ENCODE peak calls at places on chromosomes 13 and 19, in seven cellular contexts. O is osteocyte, R is NCI-H1417, P is NCI-H1092, H is sigmoid colon, X is AG04450, U is HS-5. I is an unnamed sample.

GRCh38 chr13:33728271-33729037 is 89.5 kb upstream of the RFC3 start:
- DNase-seq in U (no peak), X (no peak), O (no peak), R (no peak), P (no peak), H (peak), I (peak)

GRCh38 chr13:94464771-94465170 is 14.7 kb downstream of the DCT start:
- DNase-seq in R (no peak), U (no peak), X (no peak), O (no peak), P (no peak), H (no peak), I (no peak)

GRCh38 chr13:20173121-20173746 is 12.4 kb upstream of the GJA3 start:
- DNase-seq in O (no peak), X (no peak), H (no peak), P (no peak), R (no peak), U (no peak), I (no peak)

GRCh38 chr19:40223135-40223822 is 3.2 kb downstream of the CCNP start:
- DNase-seq in H (no peak), P (no peak), O (peak), U (no peak), R (no peak), X (no peak), I (no peak)

GRCh38 chr13:111049791-111050538 is 65.1 kb upstream of the ARHGEF7 start:
- DNase-seq in O (no peak), H (no peak), X (no peak), R (peak), P (peak), U (no peak), I (peak)

GRCh38 chr13:38804061-38804460 is 117.2 kb downstream of the FREM2 start:
- DNase-seq in U (no peak), P (no peak), O (no peak), X (no peak), H (no peak), R (no peak), I (no peak)

GRCh38 chr19:31112158-31112557 is 237.1 kb downstream of the TSHZ3 start:
- DNase-seq in U (no peak), O (no peak), P (no peak), H (peak), X (no peak), R (no peak), I (no peak)

GRCh38 chr13:93201992-93202558 is 24.5 kb upstream of the GPC6 start:
- DNase-seq in R (no peak), P (no peak), O (no peak), H (no peak), X (no peak), U (no peak), I (no peak)

GRCh38 chr13:48144413-48145035 is 49.6 kb upstream of the MED4 start:
- DNase-seq in X (no peak), U (no peak), P (no peak), H (no peak), O (no peak), R (no peak), I (no peak)

GRCh38 chr13:93535256-93535655 is 308.6 kb downstream of the GPC6 start:
- DNase-seq in P (no peak), X (no peak), U (no peak), H (no peak), O (no peak), R (no peak), I (no peak)

GRCh38 chr19:670609-671075 is 5.5 kb upstream of the FSTL3 start:
- DNase-seq in U (no peak), R (no peak), X (no peak), P (no peak), O (no peak), H (no peak), I (no peak)

GRCh38 chr19:49133621-49134454 is 14.5 kb downstream of the PPFIA3 start:
- DNase-seq in H (peak), O (no peak), P (no peak), X (no peak), U (no peak), R (peak), I (peak)

GRCh38 chr13:22055259-22055658 is 384.4 kb downstream of the FGF9 start:
- DNase-seq in H (no peak), X (no peak), R (no peak), P (no peak), O (no peak), U (no peak), I (peak)

GRCh38 chr13:20492036-20492435 is 33.6 kb downstream of the CRYL1 start:
- DNase-seq in R (no peak), H (no peak), U (no peak), P (no peak), O (no peak), X (no peak), I (no peak)

GRCh38 chr13:52345048-52345447 is 60.9 kb downstream of the THSD1 start:
- DNase-seq in H (no peak), U (no peak), X (no peak), P (no peak), R (no peak), O (no peak), I (no peak)

GRCh38 chr19:47104678-47105077 is 8.9 kb downstream of the ZC3H4 start:
- DNase-seq in H (no peak), X (no peak), O (no peak), P (no peak), U (no peak), R (no peak), I (no peak)

GRCh38 chr19:48512504-48513288 is 1.1 kb upstream of the LMTK3 start:
- DNase-seq in H (no peak), P (no peak), R (no peak), O (no peak), U (no peak), X (no peak), I (no peak)

GRCh38 chr19:47572635-47573034 is 313 bp downstream of the ZNF541 start:
- DNase-seq in U (no peak), P (no peak), H (no peak), O (no peak), X (no peak), R (no peak), I (no peak)

GRCh38 chr19:11659612-11660011 is 62.3 kb downstream of the ZNF627 start:
- DNase-seq in P (no peak), R (no peak), H (no peak), X (no peak), U (no peak), O (no peak), I (peak)

GRCh38 chr19:38674388-38675133 is 27.1 kb downstream of the ACTN4 start:
- DNase-seq in U (no peak), X (no peak), R (no peak), H (no peak), P (no peak), O (no peak), I (no peak)

GRCh38 chr13:26571518-26571917 is 14.0 kb downstream of the WASF3 start:
- DNase-seq in X (no peak), P (no peak), H (no peak), U (no peak), R (no peak), O (no peak), I (no peak)

GRCh38 chr19:2517881-2518601 is 42.1 kb downstream of the GADD45B start:
- DNase-seq in O (no peak), P (no peak), X (no peak), H (no peak), U (no peak), R (peak), I (no peak)

GRCh38 chr19:771332-771785 is 20.4 kb downstream of the MISP start:
- DNase-seq in P (no peak), X (no peak), H (no peak), R (no peak), U (no peak), O (no peak), I (peak)

GRCh38 chr19:47518139-47518538 is 3.3 kb upstream of the NAPA start:
- DNase-seq in P (no peak), O (no peak), U (no peak), X (no peak), R (no peak), H (no peak), I (no peak)

GRCh38 chr13:80599765-80600164 is 258.8 kb upstream of the SPRY2 start:
- DNase-seq in X (no peak), O (no peak), R (no peak), H (no peak), U (no peak), P (no peak), I (no peak)

GRCh38 chr13:113448545-113448884 is 4.8 kb downstream of the ADPRHL1 start:
- DNase-seq in H (peak), O (no peak), P (no peak), X (no peak), U (no peak), R (no peak), I (no peak)

GRCh38 chr19:33660426-33661160 is 38.8 kb downstream of the CHST8 start:
- DNase-seq in O (peak), R (no peak), H (no peak), P (no peak), U (no peak), X (no peak), I (no peak)

GRCh38 chr19:49451430-49452181 is at the start of gene PIH1D1:
- DNase-seq in P (peak), H (peak), U (peak), R (peak), X (peak), O (peak), I (peak)

GRCh38 chr19:46970815-46971214 is 48.8 kb upstream of the NPAS1 start:
- DNase-seq in H (no peak), X (no peak), R (no peak), O (no peak), P (no peak), U (peak), I (no peak)

GRCh38 chr13:96991072-96991471 is 3.2 kb downstream of the OXGR1 start:
- DNase-seq in P (no peak), H (no peak), O (no peak), U (no peak), X (no peak), R (no peak), I (no peak)

GRCh38 chr19:50199254-50199545 is 4.2 kb upstream of the MYH14 start:
- DNase-seq in X (no peak), H (no peak), P (no peak), U (no peak), R (no peak), O (no peak), I (no peak)

GRCh38 chr19:4548238-4548584 is 8.4 kb upstream of the LRG1 start:
- DNase-seq in U (no peak), P (no peak), H (no peak), R (no peak), O (no peak), X (no peak), I (no peak)

GRCh38 chr13:102846261-102847015 is 606 bp downstream of the ERCC5 start:
- DNase-seq in H (peak), X (no peak), U (no peak), P (peak), O (no peak), R (peak), I (peak)

GRCh38 chr19:2962018-2962670 is 15.2 kb upstream of the TLE6 start:
- DNase-seq in P (peak), X (peak), H (no peak), R (peak), O (peak), U (peak), I (peak)